ENCODE peak calls at places on chromosome 14, in nine cellular contexts. M, E, G, T, P, H, O, D and U are unnamed samples. For H3K4me1, the result is how much of the 10 kb centered on the place peaks cover.

GRCh38 chr14:34081576-34082136 is 130.8 kb upstream of the EGLN3 start:
- DNase-seq in T (no peak), O (no peak), H (peak), M (no peak), E (peak), D (peak), G (no peak), P (no peak), U (no peak)

GRCh38 chr14:50531595-50532501 is 521 bp downstream of the MAP4K5 start:
- DNase-seq in O (peak), T (peak), D (peak), E (peak), M (no peak), H (peak), G (peak), P (peak), U (peak)

GRCh38 chr14:92565718-92566115 is 52.1 kb downstream of the RIN3 start:
- DNase-seq in P (no peak), G (no peak), M (no peak), E (no peak), H (no peak), O (no peak), D (no peak), T (no peak), U (no peak)

GRCh38 chr14:20998674-20999366 is at the start of gene SLC39A2:
- DNase-seq in P (no peak), E (no peak), H (peak), D (no peak), O (no peak), M (no peak), G (no peak), T (peak), U (peak)

GRCh38 chr14:58455593-58456265 is 28.2 kb downstream of the KIAA0586 start:
- DNase-seq in P (no peak), O (peak), H (no peak), M (no peak), T (no peak), D (no peak), E (no peak), G (no peak), U (no peak)

GRCh38 chr14:56244138-56244789 is 126.1 kb downstream of the PELI2 start:
- DNase-seq in P (no peak), E (no peak), O (no peak), T (no peak), G (no peak), D (no peak), M (no peak), H (peak), U (no peak)

GRCh38 chr14:95891742-95892141 is 15.1 kb downstream of the TUNAR start:
- DNase-seq in O (no peak), D (no peak), E (no peak), M (no peak), P (no peak), G (no peak), H (no peak), T (no peak), U (no peak)

GRCh38 chr14:57352771-57353170 is 37.6 kb upstream of the NAA30 start:
- DNase-seq in T (no peak), D (no peak), O (no peak), M (no peak), G (no peak), H (no peak), P (no peak), E (no peak), U (no peak)

GRCh38 chr14:43005807-43006206 is 1399.1 kb downstream of the LRFN5 start:
- DNase-seq in D (no peak), E (no peak), O (no peak), P (no peak), T (no peak), M (no peak), H (no peak), G (no peak), U (no peak)

GRCh38 chr14:41350476-41350875 is 256.2 kb upstream of the LRFN5 start:
- DNase-seq in P (no peak), O (no peak), D (no peak), G (no peak), T (no peak), E (no peak), H (no peak), M (no peak), U (no peak)

GRCh38 chr14:92653162-92653651 is 95.2 kb downstream of the LGMN start:
- DNase-seq in G (no peak), O (no peak), P (no peak), E (no peak), D (no peak), H (no peak), T (no peak), M (no peak), U (no peak)

GRCh38 chr14:76924363-76925151 is 98.3 kb downstream of the LRRC74A start:
- DNase-seq in H (no peak), G (peak), D (no peak), P (no peak), T (peak), E (no peak), M (no peak), O (no peak), U (peak)

GRCh38 chr14:100583245-100583644 is 4.0 kb downstream of the BEGAIN start:
- DNase-seq in O (no peak), E (no peak), G (no peak), D (no peak), M (no peak), P (no peak), T (no peak), H (no peak), U (no peak)

GRCh38 chr14:41749425-41749824 is 142.7 kb downstream of the LRFN5 start:
- DNase-seq in P (no peak), D (no peak), T (no peak), M (no peak), E (no peak), O (no peak), G (no peak), H (peak), U (no peak)

GRCh38 chr14:22982477-22983245 is at the start of gene AJUBA:
- DNase-seq in D (peak), H (peak), E (peak), P (peak), T (peak), O (peak), M (peak), G (peak), U (peak)

GRCh38 chr14:87148655-87149054 is 844.3 kb downstream of the GALC start:
- DNase-seq in M (no peak), G (no peak), E (no peak), P (no peak), O (no peak), T (no peak), D (no peak), H (no peak), U (no peak)

GRCh38 chr14:71163842-71164500 is 256.7 kb downstream of the PCNX1 start:
- DNase-seq in T (no peak), H (no peak), O (no peak), D (no peak), E (no peak), M (no peak), G (no peak), P (no peak), U (no peak)

GRCh38 chr14:35879654-35880249 is 53.6 kb downstream of the BRMS1L start:
- DNase-seq in O (no peak), E (no peak), M (no peak), D (no peak), H (peak), T (peak), G (no peak), P (no peak), U (no peak)

GRCh38 chr14:100665518-100666032 is 61.1 kb upstream of the DLK1 start:
- DNase-seq in H (no peak), G (no peak), O (no peak), D (no peak), E (peak), T (no peak), P (no peak), M (no peak), U (peak)

GRCh38 chr14:39034481-39035296 is 68.3 kb downstream of the SEC23A start:
- DNase-seq in G (no peak), D (no peak), O (no peak), E (no peak), M (no peak), T (peak), H (peak), P (no peak), U (no peak)

GRCh38 chr14:36652542-36653201 is 9.0 kb upstream of the PAX9 start:
- DNase-seq in T (no peak), P (no peak), E (no peak), G (no peak), H (no peak), M (no peak), O (no peak), D (no peak), U (no peak)

GRCh38 chr14:37778135-37778943 is 182.9 kb downstream of the TTC6 start:
- DNase-seq in P (no peak), H (no peak), M (no peak), O (no peak), T (no peak), D (no peak), E (no peak), G (no peak), U (no peak)

GRCh38 chr14:50462111-50462510 is 65.4 kb upstream of the CDKL1 start:
- DNase-seq in M (no peak), G (no peak), H (no peak), T (no peak), P (no peak), O (no peak), E (no peak), D (no peak), U (no peak)

GRCh38 chr14:32329146-32329545 is at the start of gene AKAP6:
- DNase-seq in H (no peak), P (no peak), M (no peak), O (no peak), T (peak), D (no peak), E (no peak), G (no peak), U (no peak)

GRCh38 chr14:104968541-104969401 is 9.4 kb downstream of the AHNAK2 start:
- DNase-seq in P (no peak), G (no peak), O (no peak), M (no peak), H (peak), E (no peak), D (no peak), T (peak), U (peak)

GRCh38 chr14:104967414-104968152 is 10.6 kb downstream of the AHNAK2 start:
- DNase-seq in D (peak), G (no peak), P (peak), H (peak), E (peak), T (peak), M (no peak), O (no peak), U (peak)

GRCh38 chr14:104967144-104967413 is 11.1 kb downstream of the AHNAK2 start:
- DNase-seq in G (no peak), P (no peak), T (no peak), E (no peak), D (no peak), M (no peak), O (no peak), H (no peak), U (no peak)

GRCh38 chr14:104966261-104967143 is 11.7 kb downstream of the AHNAK2 start:
- DNase-seq in G (no peak), M (no peak), D (no peak), H (no peak), E (no peak), P (no peak), T (no peak), O (no peak), U (no peak)

DNA sequence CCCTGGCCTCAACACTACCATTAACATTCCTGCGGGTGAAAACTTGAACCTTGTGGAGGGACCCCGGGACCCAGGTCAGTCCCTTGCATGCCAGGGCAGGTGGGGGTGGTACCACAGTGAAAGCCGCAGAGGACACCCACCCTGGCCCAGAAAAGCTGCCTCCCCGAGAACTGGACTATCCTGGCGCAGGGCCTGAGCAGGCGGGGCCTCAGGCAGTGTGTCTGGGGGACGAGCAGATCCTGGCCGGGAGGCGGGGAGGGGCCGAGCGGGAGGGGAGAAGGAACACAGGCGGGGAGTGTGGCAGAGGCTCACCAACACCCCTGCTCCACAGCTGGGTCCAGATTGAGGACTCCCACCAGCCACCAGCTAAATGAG is 10.0 kb downstream of the AHNAK2 start:
- DNase-seq in O (no peak), D (peak), T (peak), H (peak), G (no peak), E (peak), M (no peak), P (peak), U (peak)
- H3K4me1 ChIP-seq in O (under half), D (half or more), T (under half), H (under half), G (under half), E (under half), M (under half), P (under half), U (under half)

GRCh38 chr14:61566537-61567225 is 128.6 kb upstream of the HIF1A start:
- DNase-seq in G (no peak), P (no peak), E (no peak), T (no peak), H (peak), D (no peak), O (peak), M (no peak), U (no peak)
- H3K4me1 ChIP-seq in G (under half), P (half or more), E (under half), T (under half), H (under half), D (half or more), O (half or more), M (under half), U (under half)

GRCh38 chr14:68471964-68472508 is 320.8 kb downstream of the ZFP36L1 start:
- DNase-seq in G (no peak), T (no peak), O (no peak), D (no peak), H (no peak), P (no peak), E (no peak), M (no peak), U (no peak)
- H3K4me1 ChIP-seq in G (under half), T (half or more), O (under half), D (half or more), H (under half), P (under half), E (half or more), M (under half), U (under half)

DNA sequence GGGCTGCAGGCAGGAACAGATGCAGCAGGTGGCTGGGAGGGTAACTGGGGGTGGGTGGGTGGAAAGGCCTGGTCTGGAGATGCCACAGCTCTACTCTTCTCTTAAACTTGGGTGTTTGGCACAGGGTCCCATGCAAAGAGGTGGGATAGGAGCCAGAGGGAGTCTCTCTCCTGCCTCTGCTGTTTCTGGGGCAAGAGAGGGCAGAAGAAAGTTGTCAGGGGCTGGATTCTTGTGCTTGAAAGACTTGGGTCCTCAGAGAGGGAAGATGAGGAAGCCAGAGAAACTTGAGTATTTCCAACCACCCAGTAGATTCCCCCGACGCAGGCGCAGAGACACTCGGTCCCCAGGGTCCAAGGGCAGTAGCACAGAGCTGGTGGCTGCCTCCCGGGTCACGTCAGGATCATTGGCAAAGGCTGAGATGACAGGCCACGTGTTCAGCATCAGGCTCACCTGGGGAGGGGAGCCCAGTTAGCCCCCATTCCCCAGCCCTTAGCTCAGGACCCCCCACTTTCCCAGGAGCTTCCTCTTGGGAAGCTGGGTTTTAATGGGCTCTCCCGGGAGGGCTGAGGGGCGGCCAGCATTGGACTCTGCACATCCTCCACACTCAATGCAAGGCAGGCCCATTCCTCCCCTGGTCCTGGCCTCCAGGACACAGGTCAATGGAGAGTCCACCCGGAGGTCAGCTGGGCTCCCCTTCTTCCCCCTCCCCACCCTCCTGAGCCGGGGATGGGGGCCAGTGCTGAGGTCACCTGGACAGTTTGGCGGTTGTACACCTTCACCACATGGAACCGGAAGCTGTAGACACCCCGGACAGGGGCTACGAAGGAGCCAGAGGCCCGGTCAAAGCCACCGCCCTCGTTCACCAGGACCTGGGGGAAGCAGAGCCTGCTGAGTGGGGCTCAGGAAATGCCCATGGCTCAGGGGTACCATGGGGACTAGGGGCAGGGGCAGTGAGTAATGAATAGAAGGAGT is 1.6 kb downstream of the CBLN3 start:
- DNase-seq in O (no peak), E (no peak), G (no peak), D (no peak), P (no peak), T (no peak), H (no peak), M (no peak), U (no peak)
- H3K4me1 ChIP-seq in O (under half), E (under half), G (half or more), D (half or more), P (under half), T (under half), H (under half), M (under half), U (under half)

DNA sequence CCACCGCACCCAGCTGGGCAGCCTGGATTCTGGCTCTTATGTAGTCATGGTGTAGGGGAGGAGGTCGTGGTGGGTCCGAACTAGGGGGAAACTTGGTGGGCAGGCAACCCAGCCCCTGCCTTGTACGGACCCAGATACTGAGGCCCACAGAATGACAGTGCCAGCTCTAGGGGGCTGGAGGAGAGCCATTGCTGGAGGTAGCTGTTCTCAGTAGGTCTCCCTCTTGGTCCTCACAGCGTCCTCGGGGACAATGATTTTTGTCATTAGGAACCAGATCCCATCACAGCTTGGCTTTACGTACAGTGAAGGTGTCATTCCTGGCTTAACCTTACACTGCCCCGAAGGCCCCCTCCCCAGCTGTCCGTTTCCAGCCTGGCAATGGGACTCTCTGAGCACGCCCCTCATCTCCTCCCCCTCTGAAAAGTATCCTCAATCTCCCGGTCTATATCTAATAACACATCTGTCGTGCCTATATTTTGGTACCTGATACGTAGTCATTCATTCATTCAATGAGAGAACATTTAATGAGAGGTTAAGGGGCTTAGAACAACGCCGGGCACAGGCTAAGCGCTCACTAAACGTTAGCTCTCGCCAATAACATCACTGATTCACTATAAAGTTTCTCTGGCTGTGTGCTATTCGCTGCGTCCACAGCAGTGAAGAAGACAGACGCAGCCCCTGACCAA is 619 bp upstream of the DYNC1H1 start:
- DNase-seq in H (no peak), E (peak), G (no peak), O (no peak), D (no peak), M (no peak), P (no peak), T (no peak), U (no peak)
- H3K4me1 ChIP-seq in H (under half), E (under half), G (under half), O (under half), D (half or more), M (under half), P (under half), T (under half), U (under half)

GRCh38 chr14:69633238-69633637 is 21.8 kb downstream of the SUSD6 start:
- DNase-seq in D (no peak), T (no peak), P (no peak), E (no peak), H (no peak), O (no peak), M (no peak), G (no peak), U (no peak)
- H3K4me1 ChIP-seq in D (half or more), T (half or more), P (half or more), E (under half), H (half or more), O (under half), M (half or more), G (under half), U (under half)

DNA sequence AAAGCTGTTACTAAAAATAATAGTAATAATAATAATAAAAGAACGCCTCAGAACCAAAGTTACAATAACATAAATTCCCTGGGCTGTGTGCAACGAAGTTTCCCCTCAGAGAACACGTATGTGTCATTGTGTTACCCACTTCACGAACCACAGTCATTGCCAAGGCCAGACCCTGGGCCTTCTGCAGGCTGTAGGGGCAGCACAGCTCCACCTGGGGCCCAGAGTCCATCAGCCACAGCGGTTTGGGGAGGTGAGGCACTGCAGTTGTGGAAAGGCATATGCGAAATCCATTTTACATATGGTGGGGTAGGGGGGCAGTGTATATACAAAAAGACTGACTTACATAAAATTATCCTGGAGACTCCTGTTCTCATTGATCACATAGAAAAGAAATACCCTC is 56.1 kb downstream of the ESR2 start:
- DNase-seq in M (no peak), T (no peak), H (no peak), D (no peak), P (no peak), O (no peak), E (no peak), G (no peak), U (peak)
- H3K4me1 ChIP-seq in M (under half), T (under half), H (under half), D (under half), P (under half), O (under half), E (under half), G (under half), U (under half)

DNA sequence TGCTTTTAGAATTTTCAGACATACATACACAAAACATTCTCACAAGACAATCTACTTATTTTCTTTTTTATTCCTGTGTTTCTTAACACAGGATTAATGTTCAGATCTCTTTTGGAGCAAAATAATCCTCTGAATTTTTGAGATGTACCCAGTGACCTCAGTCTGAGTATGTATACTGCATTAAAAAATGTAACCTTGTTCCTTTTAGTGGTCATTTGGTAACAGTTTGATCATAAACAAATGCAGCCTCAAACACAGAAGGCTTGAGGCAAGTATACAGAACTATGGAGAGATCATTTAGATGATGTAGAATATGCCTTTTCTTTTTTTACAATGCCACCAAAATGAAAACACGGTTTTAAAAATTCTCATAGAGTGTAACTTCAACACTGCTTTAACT is 9.7 kb downstream of the HIF1A start:
- DNase-seq in E (no peak), D (no peak), G (no peak), T (no peak), P (no peak), H (peak), M (no peak), O (no peak), U (no peak)
- H3K4me1 ChIP-seq in E (under half), D (half or more), G (under half), T (under half), P (under half), H (under half), M (under half), O (under half), U (under half)